ENCODE peak calls at places on chromosome 4, in ten cellular contexts. One of them, this sample, is unnamed.
A peak's percentile ranks its signal among the peaks of the same experiment; 100 is the strongest.

GRCh38 chr4:38071801-38072567 is 111.8 kb downstream of the PTTG2 start:
- DNase-seq in IMR-90: peak; percentile 44
- DNase-seq in right lobe of liver: no peak
- DNase-seq in SK-N-SH: no peak
- DNase-seq in Peyer's patch: no peak
- DNase-seq in tibial artery: no peak
- DNase-seq in suprapubic skin: no peak
- DNase-seq in HCT116: no peak
- DNase-seq in PC-3: no peak
- DNase-seq in CD4-positive, alpha-beta T cell: no peak
- DNase-seq in this sample: no peak

GRCh38 chr4:109294468-109295020 is 7.9 kb downstream of the COL25A1 start:
- DNase-seq in CD4-positive, alpha-beta T cell: no peak
- DNase-seq in SK-N-SH: no peak
- DNase-seq in HCT116: no peak
- DNase-seq in tibial artery: no peak
- DNase-seq in Peyer's patch: no peak
- DNase-seq in IMR-90: peak; percentile 13
- DNase-seq in PC-3: no peak
- DNase-seq in suprapubic skin: no peak
- DNase-seq in right lobe of liver: no peak
- DNase-seq in this sample: no peak

GRCh38 chr4:72552447-72552846 is 16.6 kb downstream of the ADAMTS3 start:
- DNase-seq in HCT116: no peak
- DNase-seq in SK-N-SH: no peak
- DNase-seq in IMR-90: no peak
- DNase-seq in Peyer's patch: no peak
- DNase-seq in right lobe of liver: no peak
- DNase-seq in CD4-positive, alpha-beta T cell: no peak
- DNase-seq in PC-3: no peak
- DNase-seq in tibial artery: no peak
- DNase-seq in suprapubic skin: no peak
- DNase-seq in this sample: no peak

GRCh38 chr4:156948133-156948532 is 23.5 kb downstream of the PDGFC start:
- DNase-seq in HCT116: no peak
- DNase-seq in SK-N-SH: no peak
- DNase-seq in CD4-positive, alpha-beta T cell: no peak
- DNase-seq in Peyer's patch: no peak
- DNase-seq in IMR-90: no peak
- DNase-seq in right lobe of liver: no peak
- DNase-seq in tibial artery: no peak
- DNase-seq in suprapubic skin: no peak
- DNase-seq in PC-3: no peak
- DNase-seq in this sample: no peak

GRCh38 chr4:156754832-156755570 is 216.6 kb downstream of the PDGFC start:
- DNase-seq in suprapubic skin: no peak
- DNase-seq in Peyer's patch: no peak
- DNase-seq in right lobe of liver: no peak
- DNase-seq in HCT116: no peak
- DNase-seq in CD4-positive, alpha-beta T cell: no peak
- DNase-seq in SK-N-SH: no peak
- DNase-seq in tibial artery: no peak
- DNase-seq in IMR-90: no peak
- DNase-seq in PC-3: no peak
- DNase-seq in this sample: no peak

GRCh38 chr4:182730791-182731190 is 186.4 kb downstream of the DCTD start:
- DNase-seq in SK-N-SH: no peak
- DNase-seq in suprapubic skin: no peak
- DNase-seq in IMR-90: no peak
- DNase-seq in right lobe of liver: no peak
- DNase-seq in HCT116: no peak
- DNase-seq in Peyer's patch: no peak
- DNase-seq in PC-3: no peak
- DNase-seq in tibial artery: no peak
- DNase-seq in CD4-positive, alpha-beta T cell: no peak
- DNase-seq in this sample: no peak

GRCh38 chr4:16729361-16729760 is 169.1 kb downstream of the LDB2 start:
- DNase-seq in PC-3: no peak
- DNase-seq in tibial artery: no peak
- DNase-seq in right lobe of liver: no peak
- DNase-seq in SK-N-SH: no peak
- DNase-seq in CD4-positive, alpha-beta T cell: no peak
- DNase-seq in Peyer's patch: no peak
- DNase-seq in IMR-90: no peak
- DNase-seq in suprapubic skin: no peak
- DNase-seq in HCT116: no peak
- DNase-seq in this sample: no peak

GRCh38 chr4:120809518-120809917 is 113.0 kb downstream of the PRDM5 start:
- DNase-seq in IMR-90: no peak
- DNase-seq in CD4-positive, alpha-beta T cell: no peak
- DNase-seq in Peyer's patch: no peak
- DNase-seq in tibial artery: no peak
- DNase-seq in SK-N-SH: no peak
- DNase-seq in PC-3: no peak
- DNase-seq in HCT116: no peak
- DNase-seq in suprapubic skin: no peak
- DNase-seq in right lobe of liver: no peak
- DNase-seq in this sample: no peak

GRCh38 chr4:128386761-128387599 is 99.4 kb upstream of the PGRMC2 start:
- DNase-seq in Peyer's patch: peak; percentile 78
- DNase-seq in tibial artery: peak; percentile 98
- DNase-seq in suprapubic skin: peak; percentile 96
- DNase-seq in SK-N-SH: peak; percentile 67
- DNase-seq in HCT116: peak; percentile 67
- DNase-seq in IMR-90: peak; percentile 97
- DNase-seq in CD4-positive, alpha-beta T cell: no peak
- DNase-seq in right lobe of liver: peak; percentile 85
- DNase-seq in PC-3: peak; percentile 82
- DNase-seq in this sample: peak; percentile 70

GRCh38 chr4:83171640-83172039 is 57.1 kb upstream of the PLAC8 start:
- DNase-seq in tibial artery: no peak
- DNase-seq in IMR-90: no peak
- DNase-seq in Peyer's patch: no peak
- DNase-seq in suprapubic skin: no peak
- DNase-seq in right lobe of liver: no peak
- DNase-seq in PC-3: no peak
- DNase-seq in SK-N-SH: no peak
- DNase-seq in CD4-positive, alpha-beta T cell: no peak
- DNase-seq in HCT116: no peak
- DNase-seq in this sample: no peak

GRCh38 chr4:83172371-83172770 is 57.8 kb upstream of the PLAC8 start:
- DNase-seq in Peyer's patch: no peak
- DNase-seq in CD4-positive, alpha-beta T cell: no peak
- DNase-seq in PC-3: no peak
- DNase-seq in suprapubic skin: no peak
- DNase-seq in HCT116: no peak
- DNase-seq in SK-N-SH: no peak
- DNase-seq in right lobe of liver: no peak
- DNase-seq in tibial artery: no peak
- DNase-seq in IMR-90: no peak
- DNase-seq in this sample: no peak

GRCh38 chr4:83177182-83177581 is 62.7 kb upstream of the PLAC8 start:
- DNase-seq in right lobe of liver: no peak
- DNase-seq in Peyer's patch: no peak
- DNase-seq in PC-3: no peak
- DNase-seq in HCT116: no peak
- DNase-seq in IMR-90: no peak
- DNase-seq in SK-N-SH: no peak
- DNase-seq in tibial artery: no peak
- DNase-seq in CD4-positive, alpha-beta T cell: no peak
- DNase-seq in suprapubic skin: no peak
- DNase-seq in this sample: no peak

GRCh38 chr4:83178029-83178428 is 63.5 kb upstream of the PLAC8 start:
- DNase-seq in tibial artery: no peak
- DNase-seq in HCT116: no peak
- DNase-seq in Peyer's patch: no peak
- DNase-seq in CD4-positive, alpha-beta T cell: no peak
- DNase-seq in IMR-90: no peak
- DNase-seq in PC-3: no peak
- DNase-seq in suprapubic skin: no peak
- DNase-seq in SK-N-SH: no peak
- DNase-seq in right lobe of liver: no peak
- DNase-seq in this sample: no peak

GRCh38 chr4:83174844-83175414 is 60.4 kb upstream of the PLAC8 start:
- DNase-seq in SK-N-SH: no peak
- DNase-seq in CD4-positive, alpha-beta T cell: no peak
- DNase-seq in HCT116: no peak
- DNase-seq in tibial artery: no peak
- DNase-seq in Peyer's patch: no peak
- DNase-seq in IMR-90: no peak
- DNase-seq in suprapubic skin: no peak
- DNase-seq in PC-3: no peak
- DNase-seq in right lobe of liver: no peak
- DNase-seq in this sample: no peak
- H3K27ac ChIP-seq in SK-N-SH: no peak overlapping the region
- H3K27ac ChIP-seq in CD4-positive, alpha-beta T cell: no peak overlapping the region
- H3K27ac ChIP-seq in HCT116: no peak overlapping the region
- H3K27ac ChIP-seq in tibial artery: no peak overlapping the region
- H3K27ac ChIP-seq in Peyer's patch: no peak overlapping the region
- H3K27ac ChIP-seq in IMR-90: no peak overlapping the region
- H3K27ac ChIP-seq in suprapubic skin: no peak overlapping the region
- H3K27ac ChIP-seq in PC-3: no peak overlapping the region
- H3K27ac ChIP-seq in right lobe of liver: no peak overlapping the region
- H3K27ac ChIP-seq in this sample: no peak overlapping the region

DNA sequence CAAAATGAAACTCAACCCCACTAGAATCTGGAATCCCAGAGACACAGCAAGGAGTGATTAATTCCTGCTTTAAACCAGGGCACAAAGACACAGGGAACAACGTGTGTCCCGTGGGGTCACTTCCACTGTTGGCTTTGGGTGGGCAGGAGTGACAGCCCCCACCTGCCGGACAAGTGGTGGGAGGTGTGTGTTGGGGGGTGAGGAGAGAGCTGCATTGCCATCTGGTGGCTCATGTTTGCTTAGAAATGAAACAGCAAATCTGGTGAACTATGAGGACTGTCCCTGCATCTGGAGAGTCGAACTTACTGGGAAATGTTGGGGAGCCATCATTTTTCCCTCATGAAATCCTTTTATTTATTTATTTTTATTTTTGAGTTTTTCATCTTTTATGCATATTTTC is 75.9 kb upstream of the AFAP1 start:
- DNase-seq in tibial artery: no peak
- DNase-seq in IMR-90: peak; percentile 10
- DNase-seq in right lobe of liver: no peak
- DNase-seq in suprapubic skin: no peak
- DNase-seq in HCT116: no peak
- DNase-seq in PC-3: peak; percentile 15
- DNase-seq in SK-N-SH: peak; percentile 71
- DNase-seq in Peyer's patch: no peak
- DNase-seq in CD4-positive, alpha-beta T cell: no peak
- DNase-seq in this sample: peak; percentile 15
- TF ChIP-seq CTCF in tibial artery: peak; percentile 6
- TF ChIP-seq CTCF in IMR-90: peak; percentile 42
- TF ChIP-seq CTCF in right lobe of liver: no peak
- TF ChIP-seq CTCF in suprapubic skin: no peak
- TF ChIP-seq CTCF in HCT116: peak; percentile 40
- TF ChIP-seq CTCF in PC-3: peak; percentile 54
- TF ChIP-seq CTCF in SK-N-SH: peak; percentile 52
- TF ChIP-seq CTCF in Peyer's patch: no peak
- TF ChIP-seq CTCF in CD4-positive, alpha-beta T cell: no peak
- TF ChIP-seq CTCF in this sample: peak; percentile 54

GRCh38 chr4:107853444-107854325 is 29.0 kb downstream of the SGMS2 start:
- DNase-seq in SK-N-SH: no peak
- DNase-seq in CD4-positive, alpha-beta T cell: no peak
- DNase-seq in HCT116: peak; percentile 42
- DNase-seq in IMR-90: peak; percentile 72
- DNase-seq in Peyer's patch: no peak
- DNase-seq in PC-3: peak; percentile 60
- DNase-seq in right lobe of liver: no peak
- DNase-seq in suprapubic skin: no peak
- DNase-seq in tibial artery: no peak
- DNase-seq in this sample: no peak

GRCh38 chr4:107856901-107857300 is 32.2 kb downstream of the SGMS2 start:
- DNase-seq in SK-N-SH: no peak
- DNase-seq in suprapubic skin: no peak
- DNase-seq in PC-3: no peak
- DNase-seq in tibial artery: no peak
- DNase-seq in CD4-positive, alpha-beta T cell: no peak
- DNase-seq in right lobe of liver: no peak
- DNase-seq in IMR-90: no peak
- DNase-seq in Peyer's patch: no peak
- DNase-seq in HCT116: no peak
- DNase-seq in this sample: no peak

GRCh38 chr4:107857741-107858140 is 33.0 kb downstream of the SGMS2 start:
- DNase-seq in Peyer's patch: no peak
- DNase-seq in right lobe of liver: no peak
- DNase-seq in PC-3: no peak
- DNase-seq in tibial artery: no peak
- DNase-seq in IMR-90: no peak
- DNase-seq in CD4-positive, alpha-beta T cell: no peak
- DNase-seq in suprapubic skin: no peak
- DNase-seq in SK-N-SH: no peak
- DNase-seq in HCT116: no peak
- DNase-seq in this sample: no peak

GRCh38 chr4:107855723-107856122 is 31.0 kb downstream of the SGMS2 start:
- DNase-seq in HCT116: no peak
- DNase-seq in IMR-90: no peak
- DNase-seq in tibial artery: no peak
- DNase-seq in Peyer's patch: no peak
- DNase-seq in PC-3: no peak
- DNase-seq in CD4-positive, alpha-beta T cell: no peak
- DNase-seq in right lobe of liver: no peak
- DNase-seq in SK-N-SH: no peak
- DNase-seq in suprapubic skin: no peak
- DNase-seq in this sample: no peak

GRCh38 chr4:107854326-107855030 is 29.7 kb downstream of the SGMS2 start:
- DNase-seq in suprapubic skin: no peak
- DNase-seq in SK-N-SH: no peak
- DNase-seq in PC-3: peak; percentile 55
- DNase-seq in HCT116: no peak
- DNase-seq in right lobe of liver: no peak
- DNase-seq in CD4-positive, alpha-beta T cell: no peak
- DNase-seq in IMR-90: peak; percentile 14
- DNase-seq in Peyer's patch: no peak
- DNase-seq in tibial artery: no peak
- DNase-seq in this sample: peak; percentile 34
- H3K27ac ChIP-seq in suprapubic skin: peak overlapping the region; percentile 39
- H3K27ac ChIP-seq in SK-N-SH: no peak overlapping the region
- H3K27ac ChIP-seq in PC-3: peak overlapping the region; percentile 51
- H3K27ac ChIP-seq in HCT116: peak overlapping the region; percentile 11
- H3K27ac ChIP-seq in right lobe of liver: no peak overlapping the region
- H3K27ac ChIP-seq in CD4-positive, alpha-beta T cell: no peak overlapping the region
- H3K27ac ChIP-seq in IMR-90: no peak overlapping the region
- H3K27ac ChIP-seq in Peyer's patch: peak overlapping the region; percentile 43
- H3K27ac ChIP-seq in tibial artery: peak overlapping the region; percentile 2
- H3K27ac ChIP-seq in this sample: no peak overlapping the region

DNA sequence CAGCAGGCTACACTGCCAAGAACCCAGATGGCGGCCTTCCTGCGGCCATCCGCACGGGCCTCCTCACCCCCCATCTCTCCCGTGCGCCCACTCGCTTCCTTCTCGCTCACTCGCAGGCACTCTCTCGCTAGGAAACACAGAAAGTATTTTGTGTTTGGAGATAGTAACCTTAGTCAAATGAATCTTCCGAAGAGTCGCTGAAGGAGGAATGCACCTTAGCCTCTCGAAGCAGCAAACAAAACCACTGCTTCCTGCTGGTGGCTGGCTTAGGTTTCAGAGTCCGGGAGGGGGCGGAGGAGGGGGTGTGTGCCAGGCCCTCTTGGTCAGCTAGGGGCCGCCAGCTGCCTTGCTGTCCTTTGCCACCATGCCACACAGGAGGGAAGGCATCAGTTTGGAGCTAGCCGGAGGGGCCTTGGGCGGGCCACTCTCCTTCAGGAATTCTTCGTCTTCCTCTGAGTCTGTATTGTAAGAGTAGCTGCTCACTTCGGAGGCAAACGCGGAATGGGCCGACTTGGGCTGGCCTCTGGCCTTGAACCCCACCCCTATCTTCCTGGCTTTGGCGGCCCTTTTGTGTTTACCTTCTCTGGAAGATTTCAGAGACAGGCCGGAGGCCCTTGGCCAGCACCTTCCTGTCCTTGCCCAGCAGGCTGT is 73.2 kb upstream of the UCP1 start:
- DNase-seq in SK-N-SH: peak; percentile 67
- DNase-seq in suprapubic skin: no peak
- DNase-seq in CD4-positive, alpha-beta T cell: no peak
- DNase-seq in PC-3: no peak
- DNase-seq in IMR-90: no peak
- DNase-seq in tibial artery: no peak
- DNase-seq in HCT116: no peak
- DNase-seq in right lobe of liver: peak; percentile 66
- DNase-seq in Peyer's patch: no peak
- DNase-seq in this sample: no peak
- TF ChIP-seq CTCF in SK-N-SH: no peak
- TF ChIP-seq CTCF in suprapubic skin: no peak
- TF ChIP-seq CTCF in CD4-positive, alpha-beta T cell: no peak
- TF ChIP-seq CTCF in PC-3: no peak
- TF ChIP-seq CTCF in IMR-90: no peak
- TF ChIP-seq CTCF in tibial artery: no peak
- TF ChIP-seq CTCF in HCT116: no peak
- TF ChIP-seq CTCF in right lobe of liver: peak; percentile 31
- TF ChIP-seq CTCF in Peyer's patch: no peak
- TF ChIP-seq CTCF in this sample: no peak